ENCODE peak calls at places on chromosome 11, in five cellular contexts. X, D, B, G and O are unnamed samples. For H3K4me1, the result is how much of the 10 kb centered on the place peaks cover.

GRCh38 chr11:19766206-19766605 is 53.6 kb downstream of the NAV2 start:
- DNase-seq in X (no peak), D (no peak), B (no peak), G (no peak), O (peak)

GRCh38 chr11:96126917-96127595 is 203.1 kb upstream of the MTMR2 start:
- DNase-seq in X (no peak), D (no peak), B (no peak), G (no peak), O (no peak)

GRCh38 chr11:69066122-69067112 is 17.7 kb downstream of the TPCN2 start:
- DNase-seq in X (no peak), D (no peak), B (no peak), G (no peak), O (no peak)

GRCh38 chr11:1260023-1260501 is 37.2 kb downstream of the MUC5B start:
- DNase-seq in X (peak), D (peak), B (peak), G (peak), O (peak)

GRCh38 chr11:65090628-65091027 is 5.4 kb upstream of the VPS51 start:
- DNase-seq in X (no peak), D (no peak), B (no peak), G (no peak), O (no peak)

GRCh38 chr11:86812322-86812670 is 12.0 kb downstream of the PRSS23 start:
- DNase-seq in X (no peak), D (no peak), B (no peak), G (no peak), O (no peak)

GRCh38 chr11:66278396-66279091 is 569 bp downstream of the CNIH2 start:
- DNase-seq in X (no peak), D (peak), B (peak), G (no peak), O (peak)

GRCh38 chr11:69099193-69099592 is 50.5 kb downstream of the TPCN2 start:
- DNase-seq in X (no peak), D (no peak), B (no peak), G (no peak), O (no peak)

GRCh38 chr11:88338223-88338661 is 706 bp upstream of the CTSC start:
- DNase-seq in X (peak), D (peak), B (peak), G (peak), O (peak)

GRCh38 chr11:117610901-117611300 is 186.1 kb downstream of the DSCAML1 start:
- DNase-seq in X (no peak), D (no peak), B (no peak), G (no peak), O (no peak)

GRCh38 chr11:59102259-59102765 is 4.7 kb upstream of the FAM111B start:
- DNase-seq in X (peak), D (peak), B (peak), G (peak), O (peak)

GRCh38 chr11:709109-709997 is 3.3 kb downstream of the EPS8L2 start:
- DNase-seq in X (no peak), D (no peak), B (no peak), G (peak), O (no peak)

GRCh38 chr11:102079625-102080024 is 30.6 kb upstream of the YAP1 start:
- DNase-seq in X (no peak), D (no peak), B (no peak), G (no peak), O (no peak)

GRCh38 chr11:24709928-24710565 is 213.2 kb downstream of the LUZP2 start:
- DNase-seq in X (no peak), D (no peak), B (no peak), G (no peak), O (no peak)

GRCh38 chr11:11963842-11964773 is 44.3 kb downstream of the DKK3 start:
- DNase-seq in X (no peak), D (no peak), B (no peak), G (no peak), O (no peak)

GRCh38 chr11:101180481-101180880 is 50.9 kb upstream of the PGR start:
- DNase-seq in X (no peak), D (no peak), B (no peak), G (no peak), O (no peak)

GRCh38 chr11:17611049-17611448 is 64.0 kb downstream of the OTOG start:
- DNase-seq in X (no peak), D (no peak), B (no peak), G (peak), O (no peak)

GRCh38 chr11:103110406-103110805 is 1.2 kb downstream of the DYNC2H1 start:
- DNase-seq in X (no peak), D (peak), B (no peak), G (no peak), O (peak)

DNA sequence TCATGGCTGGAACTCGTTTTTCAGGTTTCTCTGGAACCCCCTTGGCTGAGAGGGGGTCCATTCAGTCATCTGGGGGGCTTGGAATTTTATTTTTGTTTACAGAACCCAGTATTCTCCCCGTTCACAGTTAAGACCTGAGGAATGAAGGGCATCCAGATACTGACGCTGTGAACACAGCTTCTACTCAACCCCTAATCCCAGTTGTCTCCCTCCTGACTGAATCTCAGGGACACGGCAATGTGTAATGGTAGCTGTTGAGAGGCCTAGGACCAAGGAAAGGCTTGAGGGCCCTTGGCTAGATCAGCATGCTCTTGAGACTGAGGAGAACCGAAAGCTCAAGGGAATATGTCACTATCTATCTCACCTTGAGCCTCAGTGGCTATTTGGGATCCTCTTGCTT is 113.6 kb downstream of the SWAP70 start:
- DNase-seq in X (no peak), D (no peak), B (no peak), G (no peak), O (no peak)
- H3K4me3 ChIP-seq in X (no peak), D (peak), B (no peak), G (no peak), O (no peak)

GRCh38 chr11:119405986-119406385 is 17.0 kb downstream of the THY1 start:
- DNase-seq in X (no peak), D (no peak), B (no peak), G (no peak), O (no peak)

GRCh38 chr11:119400860-119401259 is 19.4 kb upstream of the USP2 start:
- DNase-seq in X (no peak), D (no peak), B (no peak), G (no peak), O (no peak)

GRCh38 chr11:119403021-119403420 is 20.0 kb downstream of the THY1 start:
- DNase-seq in X (no peak), D (peak), B (no peak), G (no peak), O (peak)

GRCh38 chr11:119404872-119405271 is 18.1 kb downstream of the THY1 start:
- DNase-seq in X (no peak), D (no peak), B (no peak), G (no peak), O (peak)

DNA sequence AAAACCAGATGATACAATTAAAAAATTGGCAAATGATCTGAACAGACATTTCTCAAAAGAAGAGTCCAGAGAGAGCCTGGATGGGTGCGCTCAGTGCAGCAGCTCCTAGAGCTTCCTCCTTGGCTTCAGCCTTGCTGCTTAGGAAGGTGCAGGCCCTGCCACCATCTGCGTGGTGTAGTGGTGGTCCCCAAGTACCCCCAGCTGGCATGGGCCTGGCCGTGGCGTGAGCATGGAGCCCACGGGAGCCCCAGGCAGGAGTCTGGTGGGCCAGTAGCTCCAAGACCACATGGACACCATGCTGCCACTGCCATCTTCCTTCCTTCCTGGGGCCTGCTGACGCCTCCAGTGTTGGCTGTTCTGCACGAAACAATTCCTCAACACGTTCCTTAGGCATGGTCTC is 20.5 kb downstream of the THY1 start:
- DNase-seq in X (no peak), D (no peak), B (no peak), G (no peak), O (no peak)
- H3K4me1 ChIP-seq in X (under half), D (under half), B (under half), G (under half), O (under half)

DNA sequence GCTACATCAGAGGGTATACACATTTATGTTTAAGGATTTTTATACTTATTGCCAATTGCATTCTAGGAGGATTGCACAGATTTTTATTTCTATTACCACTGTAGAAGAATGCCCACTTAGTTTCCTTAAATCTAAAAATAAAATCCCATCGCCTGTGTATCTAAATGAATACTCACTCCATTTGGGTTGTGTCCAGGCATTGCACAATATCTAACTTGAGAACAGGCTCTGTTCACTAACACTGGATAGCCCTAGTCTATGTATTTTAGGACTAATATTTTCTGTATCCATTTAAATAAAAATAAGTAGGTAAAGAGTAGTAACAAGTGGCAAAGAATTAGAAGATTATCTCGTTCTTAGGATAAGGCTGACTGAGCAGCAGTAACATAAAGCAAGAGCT is 4.1 kb downstream of the C11orf52 start:
- DNase-seq in X (no peak), D (peak), B (no peak), G (peak), O (peak)
- H3K4me3 ChIP-seq in X (no peak), D (no peak), B (no peak), G (no peak), O (peak)

GRCh38 chr11:67492069-67492727 is 9.4 kb downstream of the AIP start:
- DNase-seq in X (no peak), D (no peak), B (peak), G (no peak), O (no peak)

GRCh38 chr11:67489203-67489859 is 6.5 kb downstream of the AIP start:
- DNase-seq in X (no peak), D (no peak), B (peak), G (no peak), O (no peak)

GRCh38 chr11:67491276-67492068 is 8.6 kb downstream of the AIP start:
- DNase-seq in X (no peak), D (no peak), B (peak), G (no peak), O (no peak)

GRCh38 chr11:67489860-67490726 is 7.3 kb downstream of the AIP start:
- DNase-seq in X (no peak), D (no peak), B (peak), G (no peak), O (no peak)

GRCh38 chr11:67490727-67491065 is 7.9 kb downstream of the AIP start:
- DNase-seq in X (no peak), D (no peak), B (peak), G (no peak), O (no peak)
- H3K4me1 ChIP-seq in X (under half), D (under half), B (under half), G (under half), O (under half)